ENCODE peak calls at places on chromosomes 12 and 14, in five cellular contexts. S is fibroblast of pulmonary artery; A is stimulated activated CD4-positive, alpha-beta T cell treated with anti-CD3 and anti-CD28 coated beads, Interleukin-2, amount 100 ng/mL, for 48 hours; D is GM04504; Z is stimulated activated CD8-positive, alpha-beta memory T cell treated with anti-CD3 and anti-CD28 coated beads, Interleukin-12 subunit alpha, Interleukin-12 subunit beta, amount 100 ng/mL, for 4 hours. H is an unnamed sample.

GRCh38 chr12:31224768-31225448 is 101.0 kb downstream of the SINHCAF start:
- DNase-seq in S (no peak), A (no peak), D (no peak), Z (no peak), H (no peak)

GRCh38 chr14:88995437-88996198 is 171.2 kb downstream of the TTC8 start:
- DNase-seq in S (peak; percentile 66), A (no peak), D (peak; percentile 92), Z (no peak), H (no peak)

GRCh38 chr12:107807471-107808150 is 33.1 kb downstream of the ASCL4 start:
- DNase-seq in S (no peak), A (no peak), D (no peak), Z (no peak), H (no peak)

GRCh38 chr12:98955284-98955683 is 310.2 kb downstream of the APAF1 start:
- DNase-seq in S (peak; percentile 5), A (no peak), D (no peak), Z (no peak), H (no peak)

GRCh38 chr14:64736271-64737131 is 32.3 kb downstream of the PLEKHG3 start:
- DNase-seq in S (no peak), A (no peak), D (no peak), Z (no peak), H (no peak)

GRCh38 chr12:116928504-116928903 is 17.8 kb downstream of the FBXW8 start:
- DNase-seq in S (no peak), A (no peak), D (no peak), Z (no peak), H (no peak)

GRCh38 chr12:5733136-5733755 is 211.8 kb downstream of the ANO2 start:
- DNase-seq in S (no peak), A (no peak), D (no peak), Z (no peak), H (no peak)

GRCh38 chr14:55801121-55801520 is 221.1 kb downstream of the KTN1 start:
- DNase-seq in S (no peak), A (no peak), D (no peak), Z (no peak), H (no peak)

GRCh38 chr12:1731019-1731687 is 40.3 kb downstream of the ADIPOR2 start:
- DNase-seq in S (no peak), A (no peak), D (no peak), Z (no peak), H (no peak)

GRCh38 chr12:93793983-93794382 is 116.8 kb downstream of the CRADD start:
- DNase-seq in S (peak; percentile 63), A (no peak), D (no peak), Z (no peak), H (no peak)

GRCh38 chr12:26748741-26749431 is 84.1 kb downstream of the ITPR2 start:
- DNase-seq in S (peak; percentile 61), A (no peak), D (peak; percentile 13), Z (no peak), H (peak; percentile 19)

GRCh38 chr14:24809147-24809546 is 175.2 kb upstream of the GZMB start:
- DNase-seq in S (no peak), A (no peak), D (no peak), Z (no peak), H (no peak)

GRCh38 chr12:79737875-79738718 is 47.3 kb upstream of the PAWR start:
- DNase-seq in S (peak; percentile 79), A (peak; percentile 14), D (peak; percentile 32), Z (no peak), H (peak; percentile 64)

GRCh38 chr14:64704743-64705405 is 650 bp downstream of the PLEKHG3 start:
- DNase-seq in S (no peak), A (no peak), D (no peak), Z (no peak), H (no peak)

GRCh38 chr12:57637364-57637763 is 4.4 kb upstream of the B4GALNT1 start:
- DNase-seq in S (no peak), A (no peak), D (no peak), Z (no peak), H (no peak)

GRCh38 chr12:117025481-117026151 is 73.6 kb downstream of the TESC start:
- DNase-seq in S (peak; percentile 72), A (peak; percentile 47), D (peak; percentile 25), Z (peak; percentile 5), H (peak; percentile 11)

GRCh38 chr14:51395361-51395849 is 155.4 kb downstream of the TMX1 start:
- DNase-seq in S (peak; percentile 82), A (no peak), D (peak; percentile 97), Z (no peak), H (peak; percentile 87)

GRCh38 chr12:90253674-90254181 is 545.1 kb upstream of the ATP2B1 start:
- DNase-seq in S (peak; percentile 91), A (peak; percentile 16), D (peak; percentile 82), Z (peak; percentile 2), H (peak; percentile 87)

GRCh38 chr12:96136720-96137378 is 57.3 kb upstream of the ELK3 start:
- DNase-seq in S (no peak), A (no peak), D (no peak), Z (no peak), H (no peak)

GRCh38 chr14:94864421-94865195 is 94.7 kb upstream of the GSC start:
- DNase-seq in S (no peak), A (no peak), D (no peak), Z (no peak), H (no peak)

GRCh38 chr14:60658909-60659585 is 9.8 kb upstream of the SIX1 start:
- DNase-seq in S (no peak), A (no peak), D (no peak), Z (no peak), H (no peak)

GRCh38 chr12:108605000-108605689 is 7.3 kb upstream of the TMEM119 start:
- DNase-seq in S (no peak), A (no peak), D (no peak), Z (no peak), H (no peak)

GRCh38 chr12:132907216-132907615 is 19.8 kb upstream of the CHFR start:
- DNase-seq in S (no peak), A (no peak), D (no peak), Z (no peak), H (no peak)

GRCh38 chr12:43836455-43836989 is 641 bp downstream of the TMEM117 start:
- DNase-seq in S (peak; percentile 54), A (no peak), D (no peak), Z (no peak), H (no peak)

GRCh38 chr12:14885718-14886201 is at the start of gene MGP:
- DNase-seq in S (peak; percentile 99), A (no peak), D (no peak), Z (no peak), H (no peak)

GRCh38 chr14:75334191-75335051 is 55.8 kb downstream of the FOS start:
- DNase-seq in S (no peak), A (peak; percentile 31), D (no peak), Z (peak; percentile 14), H (no peak)

GRCh38 chr14:55130194-55130550 is 1.1 kb downstream of the LGALS3 start:
- DNase-seq in S (no peak), A (no peak), D (peak; percentile 32), Z (no peak), H (peak; percentile 43)

GRCh38 chr12:123840765-123841425 is 78.8 kb downstream of the DNAH10 start:
- DNase-seq in S (no peak), A (no peak), D (no peak), Z (no peak), H (no peak)

GRCh38 chr12:97182719-97183118 is 275.7 kb downstream of the NEDD1 start:
- DNase-seq in S (no peak), A (no peak), D (no peak), Z (no peak), H (no peak)

GRCh38 chr12:6961278-6961694 is 9.2 kb downstream of the PHB2 start:
- DNase-seq in S (peak; percentile 35), A (peak; percentile 84), D (no peak), Z (peak; percentile 94), H (peak; percentile 33)

GRCh38 chr14:90547968-90548367 is 151.1 kb downstream of the CALM1 start:
- DNase-seq in S (no peak), A (no peak), D (no peak), Z (no peak), H (no peak)

GRCh38 chr14:68355415-68355814 is 437.5 kb downstream of the ZFP36L1 start:
- DNase-seq in S (no peak), A (no peak), D (no peak), Z (no peak), H (no peak)

GRCh38 chr12:49705479-49706267 is 1.5 kb downstream of the FMNL3 start:
- DNase-seq in S (peak; percentile 59), A (no peak), D (no peak), Z (peak; percentile 11), H (peak; percentile 46)

GRCh38 chr14:24108336-24108874 is 6.2 kb upstream of the DCAF11 start:
- DNase-seq in S (no peak), A (no peak), D (no peak), Z (no peak), H (no peak)